ENCODE peak calls at places on chromosomes 4 and X, in seven cellular contexts. One of them, this sample, is unnamed.

GRCh38 chrX:10022580-10023245 is 55.6 kb downstream of the CLDN34 start:
- DNase-seq in K562: no peak
- DNase-seq in tibial nerve: no peak
- DNase-seq in mucosa of descending colon: no peak
- DNase-seq in foreskin fibroblast: no peak
- DNase-seq in aorta: no peak
- DNase-seq in epithelial cell of esophagus: no peak
- DNase-seq in this sample: no peak

GRCh38 chr4:62271107-62271506 is 1071.0 kb downstream of the ADGRL3 start:
- DNase-seq in epithelial cell of esophagus: no peak
- DNase-seq in aorta: no peak
- DNase-seq in mucosa of descending colon: no peak
- DNase-seq in K562: no peak
- DNase-seq in foreskin fibroblast: no peak
- DNase-seq in tibial nerve: no peak
- DNase-seq in this sample: no peak

GRCh38 chrX:41542151-41542935 is 95.2 kb downstream of the NYX start:
- DNase-seq in mucosa of descending colon: peak
- DNase-seq in aorta: no peak
- DNase-seq in tibial nerve: no peak
- DNase-seq in epithelial cell of esophagus: no peak
- DNase-seq in K562: peak
- DNase-seq in foreskin fibroblast: no peak
- DNase-seq in this sample: no peak

GRCh38 chr4:108965472-108966076 is 202.7 kb upstream of the ETNPPL start:
- DNase-seq in K562: no peak
- DNase-seq in tibial nerve: no peak
- DNase-seq in epithelial cell of esophagus: no peak
- DNase-seq in foreskin fibroblast: no peak
- DNase-seq in mucosa of descending colon: no peak
- DNase-seq in aorta: no peak
- DNase-seq in this sample: no peak

GRCh38 chrX:43962636-43963035 is 10.6 kb downstream of the NDP start:
- DNase-seq in mucosa of descending colon: no peak
- DNase-seq in foreskin fibroblast: no peak
- DNase-seq in epithelial cell of esophagus: no peak
- DNase-seq in K562: no peak
- DNase-seq in tibial nerve: no peak
- DNase-seq in aorta: no peak
- DNase-seq in this sample: no peak

GRCh38 chr4:53057679-53058078 is 195.6 kb downstream of the RASL11B start:
- DNase-seq in epithelial cell of esophagus: no peak
- DNase-seq in foreskin fibroblast: no peak
- DNase-seq in mucosa of descending colon: no peak
- DNase-seq in K562: no peak
- DNase-seq in aorta: no peak
- DNase-seq in tibial nerve: no peak
- DNase-seq in this sample: no peak

GRCh38 chr4:109729155-109729562 is 711 bp downstream of the PLA2G12A start:
- DNase-seq in epithelial cell of esophagus: peak
- DNase-seq in K562: no peak
- DNase-seq in aorta: no peak
- DNase-seq in mucosa of descending colon: no peak
- DNase-seq in foreskin fibroblast: no peak
- DNase-seq in tibial nerve: no peak
- DNase-seq in this sample: no peak

GRCh38 chr4:25817059-25817681 is 45.6 kb downstream of the SEL1L3 start:
- DNase-seq in mucosa of descending colon: no peak
- DNase-seq in aorta: no peak
- DNase-seq in tibial nerve: no peak
- DNase-seq in epithelial cell of esophagus: peak
- DNase-seq in K562: no peak
- DNase-seq in foreskin fibroblast: no peak
- DNase-seq in this sample: no peak

GRCh38 chr4:921830-922331 is 10.2 kb downstream of the GAK start:
- DNase-seq in epithelial cell of esophagus: no peak
- DNase-seq in tibial nerve: no peak
- DNase-seq in mucosa of descending colon: peak
- DNase-seq in aorta: no peak
- DNase-seq in K562: no peak
- DNase-seq in foreskin fibroblast: no peak
- DNase-seq in this sample: peak

GRCh38 chrX:139776614-139777013 is 68.6 kb upstream of the MCF2 start:
- DNase-seq in tibial nerve: no peak
- DNase-seq in K562: no peak
- DNase-seq in mucosa of descending colon: no peak
- DNase-seq in foreskin fibroblast: no peak
- DNase-seq in epithelial cell of esophagus: no peak
- DNase-seq in aorta: no peak
- DNase-seq in this sample: no peak
- H3K4me3 ChIP-seq in tibial nerve: no peak
- H3K4me3 ChIP-seq in K562: no peak
- H3K4me3 ChIP-seq in mucosa of descending colon: no peak
- H3K4me3 ChIP-seq in foreskin fibroblast: no peak
- H3K4me3 ChIP-seq in epithelial cell of esophagus: no peak
- H3K4me3 ChIP-seq in aorta: no peak
- H3K4me3 ChIP-seq in this sample: no peak

GRCh38 chr4:153140294-153140693 is 63.9 kb upstream of the TRIM2 start:
- DNase-seq in epithelial cell of esophagus: no peak
- DNase-seq in mucosa of descending colon: no peak
- DNase-seq in tibial nerve: no peak
- DNase-seq in foreskin fibroblast: no peak
- DNase-seq in aorta: no peak
- DNase-seq in K562: no peak
- DNase-seq in this sample: no peak

GRCh38 chr4:153141238-153141637 is 63.0 kb upstream of the TRIM2 start:
- DNase-seq in foreskin fibroblast: no peak
- DNase-seq in mucosa of descending colon: no peak
- DNase-seq in tibial nerve: no peak
- DNase-seq in K562: no peak
- DNase-seq in aorta: no peak
- DNase-seq in epithelial cell of esophagus: no peak
- DNase-seq in this sample: no peak

GRCh38 chr4:153146031-153146430 is 58.2 kb upstream of the TRIM2 start:
- DNase-seq in mucosa of descending colon: no peak
- DNase-seq in tibial nerve: no peak
- DNase-seq in aorta: no peak
- DNase-seq in K562: no peak
- DNase-seq in epithelial cell of esophagus: peak
- DNase-seq in foreskin fibroblast: no peak
- DNase-seq in this sample: no peak

GRCh38 chr4:153142700-153143438 is 61.4 kb upstream of the TRIM2 start:
- DNase-seq in foreskin fibroblast: peak
- DNase-seq in epithelial cell of esophagus: peak
- DNase-seq in aorta: peak
- DNase-seq in tibial nerve: peak
- DNase-seq in mucosa of descending colon: peak
- DNase-seq in K562: no peak
- DNase-seq in this sample: peak

DNA sequence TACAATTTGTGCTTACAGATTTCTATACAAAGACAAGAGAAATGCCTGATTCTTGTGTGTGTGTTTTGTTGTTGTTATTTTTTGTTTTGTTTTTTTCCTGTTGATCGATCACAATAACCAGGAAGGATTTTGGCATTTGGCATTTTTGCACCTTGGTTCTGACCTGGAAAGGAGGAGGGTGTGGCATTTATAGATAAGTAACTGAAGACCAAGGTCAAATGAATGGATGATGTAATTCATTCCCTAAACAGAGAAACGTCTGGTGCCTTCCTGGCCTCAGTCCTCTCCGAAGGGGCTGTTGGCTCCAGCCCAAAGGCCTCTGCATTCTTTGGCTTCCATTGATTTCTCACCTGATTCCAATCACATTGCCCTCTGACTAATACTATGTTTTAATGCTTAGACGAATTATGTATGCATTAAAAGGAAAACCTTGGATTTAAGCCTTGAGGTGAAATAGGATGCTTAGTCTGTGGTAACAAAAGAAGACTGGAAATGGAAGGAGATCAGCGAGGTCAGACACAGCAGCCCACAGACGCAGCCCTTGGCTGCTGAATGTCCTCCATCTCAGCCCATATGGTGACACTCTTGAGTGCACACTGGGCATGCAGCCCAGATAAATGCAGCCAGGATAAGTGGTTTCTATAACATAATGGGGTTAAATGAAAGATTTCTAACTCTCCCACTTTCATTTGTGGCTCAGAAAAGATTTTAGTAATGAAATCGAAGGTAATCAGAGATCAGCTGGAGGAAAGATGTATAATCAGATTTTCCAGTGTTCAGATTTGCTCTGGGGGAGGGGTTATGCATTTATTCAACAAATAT is 60.5 kb upstream of the TRIM2 start:
- DNase-seq in aorta: no peak
- DNase-seq in tibial nerve: no peak
- DNase-seq in K562: peak
- DNase-seq in epithelial cell of esophagus: no peak
- DNase-seq in foreskin fibroblast: peak
- DNase-seq in mucosa of descending colon: peak
- DNase-seq in this sample: no peak
- H3K4me3 ChIP-seq in aorta: no peak
- H3K4me3 ChIP-seq in tibial nerve: no peak
- H3K4me3 ChIP-seq in K562: no peak
- H3K4me3 ChIP-seq in epithelial cell of esophagus: no peak
- H3K4me3 ChIP-seq in foreskin fibroblast: no peak
- H3K4me3 ChIP-seq in mucosa of descending colon: no peak
- H3K4me3 ChIP-seq in this sample: no peak

GRCh38 chr4:173930329-173930967 is 353.0 kb downstream of the FBXO8 start:
- DNase-seq in K562: no peak
- DNase-seq in epithelial cell of esophagus: no peak
- DNase-seq in mucosa of descending colon: no peak
- DNase-seq in aorta: no peak
- DNase-seq in tibial nerve: no peak
- DNase-seq in foreskin fibroblast: no peak
- DNase-seq in this sample: no peak
- H3K4me3 ChIP-seq in K562: no peak
- H3K4me3 ChIP-seq in epithelial cell of esophagus: no peak
- H3K4me3 ChIP-seq in mucosa of descending colon: no peak
- H3K4me3 ChIP-seq in aorta: no peak
- H3K4me3 ChIP-seq in tibial nerve: no peak
- H3K4me3 ChIP-seq in foreskin fibroblast: no peak
- H3K4me3 ChIP-seq in this sample: no peak

GRCh38 chrX:8832582-8833378 is 31.6 kb upstream of the FAM9A start:
- DNase-seq in foreskin fibroblast: no peak
- DNase-seq in epithelial cell of esophagus: no peak
- DNase-seq in K562: no peak
- DNase-seq in mucosa of descending colon: no peak
- DNase-seq in tibial nerve: no peak
- DNase-seq in aorta: no peak
- DNase-seq in this sample: no peak

GRCh38 chrX:8834393-8834792 is 33.2 kb upstream of the FAM9A start:
- DNase-seq in epithelial cell of esophagus: no peak
- DNase-seq in tibial nerve: no peak
- DNase-seq in foreskin fibroblast: no peak
- DNase-seq in mucosa of descending colon: no peak
- DNase-seq in aorta: no peak
- DNase-seq in K562: no peak
- DNase-seq in this sample: no peak
- H3K4me3 ChIP-seq in epithelial cell of esophagus: no peak
- H3K4me3 ChIP-seq in tibial nerve: no peak
- H3K4me3 ChIP-seq in foreskin fibroblast: no peak
- H3K4me3 ChIP-seq in mucosa of descending colon: no peak
- H3K4me3 ChIP-seq in aorta: no peak
- H3K4me3 ChIP-seq in K562: no peak
- H3K4me3 ChIP-seq in this sample: no peak

DNA sequence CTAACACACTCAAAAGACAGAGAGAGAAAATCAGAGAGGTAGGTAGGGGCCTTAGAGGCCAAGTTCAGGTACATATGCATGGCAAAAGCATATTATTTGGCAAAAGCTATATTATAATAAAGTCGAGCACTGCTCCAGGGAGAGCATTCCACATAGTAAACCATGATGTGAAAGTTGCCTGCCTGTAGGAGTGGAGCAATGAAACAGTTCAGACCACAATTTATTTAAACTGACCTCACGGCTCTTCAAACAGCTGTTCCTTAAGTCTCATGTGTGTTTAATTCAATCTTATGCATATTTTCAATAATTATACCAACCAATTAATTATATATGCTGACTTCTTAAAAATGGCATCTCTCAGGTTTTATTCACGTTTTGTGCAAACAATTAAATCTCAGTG is 3.3 kb downstream of the RFC1 start:
- DNase-seq in tibial nerve: no peak
- DNase-seq in foreskin fibroblast: no peak
- DNase-seq in epithelial cell of esophagus: no peak
- DNase-seq in aorta: no peak
- DNase-seq in mucosa of descending colon: no peak
- DNase-seq in K562: no peak
- DNase-seq in this sample: no peak
- H3K4me3 ChIP-seq in tibial nerve: no peak
- H3K4me3 ChIP-seq in foreskin fibroblast: no peak
- H3K4me3 ChIP-seq in epithelial cell of esophagus: no peak
- H3K4me3 ChIP-seq in aorta: no peak
- H3K4me3 ChIP-seq in mucosa of descending colon: no peak
- H3K4me3 ChIP-seq in K562: no peak
- H3K4me3 ChIP-seq in this sample: no peak

GRCh38 chr4:133465022-133465421 is 315.9 kb downstream of the PCDH10 start:
- DNase-seq in foreskin fibroblast: no peak
- DNase-seq in tibial nerve: no peak
- DNase-seq in K562: no peak
- DNase-seq in epithelial cell of esophagus: peak
- DNase-seq in mucosa of descending colon: no peak
- DNase-seq in aorta: no peak
- DNase-seq in this sample: no peak

GRCh38 chr4:133467290-133467947 is 318.3 kb downstream of the PCDH10 start:
- DNase-seq in mucosa of descending colon: no peak
- DNase-seq in tibial nerve: no peak
- DNase-seq in K562: no peak
- DNase-seq in foreskin fibroblast: no peak
- DNase-seq in epithelial cell of esophagus: no peak
- DNase-seq in aorta: no peak
- DNase-seq in this sample: no peak

GRCh38 chr4:133464311-133464710 is 315.2 kb downstream of the PCDH10 start:
- DNase-seq in K562: no peak
- DNase-seq in foreskin fibroblast: no peak
- DNase-seq in tibial nerve: no peak
- DNase-seq in mucosa of descending colon: no peak
- DNase-seq in aorta: no peak
- DNase-seq in epithelial cell of esophagus: peak
- DNase-seq in this sample: no peak
- H3K4me3 ChIP-seq in K562: no peak
- H3K4me3 ChIP-seq in foreskin fibroblast: no peak
- H3K4me3 ChIP-seq in tibial nerve: no peak
- H3K4me3 ChIP-seq in mucosa of descending colon: no peak
- H3K4me3 ChIP-seq in aorta: no peak
- H3K4me3 ChIP-seq in epithelial cell of esophagus: no peak
- H3K4me3 ChIP-seq in this sample: no peak

DNA sequence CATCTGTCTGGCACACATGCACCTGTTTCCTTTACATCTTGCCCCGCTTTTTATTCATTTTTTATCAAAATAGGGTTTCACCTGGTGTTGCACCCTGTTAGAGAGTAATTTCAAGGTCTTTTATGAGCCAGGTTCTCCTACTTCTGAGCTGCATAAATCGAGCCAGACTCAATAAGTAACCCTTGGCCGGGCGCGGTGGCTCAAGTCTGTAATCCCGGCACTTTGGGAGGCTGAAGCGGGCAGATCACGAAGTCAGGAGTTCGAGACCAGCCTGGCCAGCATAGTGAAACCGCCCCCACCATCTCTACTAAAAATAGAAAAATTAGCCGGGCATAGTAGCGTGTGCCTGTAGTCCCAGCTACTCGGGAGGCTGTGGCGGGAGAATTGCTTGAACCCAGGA is 1.0 kb upstream of the PPP2R3B start:
- DNase-seq in K562: no peak
- DNase-seq in foreskin fibroblast: no peak
- DNase-seq in epithelial cell of esophagus: no peak
- DNase-seq in mucosa of descending colon: peak
- DNase-seq in aorta: no peak
- DNase-seq in tibial nerve: no peak
- DNase-seq in this sample: no peak
- H3K4me3 ChIP-seq in K562: peak
- H3K4me3 ChIP-seq in foreskin fibroblast: peak
- H3K4me3 ChIP-seq in epithelial cell of esophagus: peak
- H3K4me3 ChIP-seq in mucosa of descending colon: no peak
- H3K4me3 ChIP-seq in aorta: peak
- H3K4me3 ChIP-seq in tibial nerve: peak
- H3K4me3 ChIP-seq in this sample: peak

This sample was measured in Jurkat, Clone E6-1.